ENCODE peak calls at places on chromosome 4, in five cellular contexts. G is HepG2, S is upper lobe of left lung, L is K562, N is GM12878. Y is an unnamed sample. For H3K36me3, the result is how much of the 10 kb centered on the place peaks cover.

GRCh38 chr4:135371137-135371536 is 1169.5 kb upstream of the PABPC4L start:
- ATAC-seq in G (peak), S (no peak), L (no peak), N (peak), Y (no peak)

GRCh38 chr4:173415092-173415491 is 16.2 kb upstream of the SCRG1 start:
- ATAC-seq in G (no peak), S (no peak), L (no peak), N (no peak), Y (peak)

GRCh38 chr4:139764192-139764591 is 98.6 kb downstream of the MGST2 start:
- ATAC-seq in G (no peak), S (no peak), L (no peak), N (no peak), Y (peak)

GRCh38 chr4:93658443-93658842 is 170.1 kb upstream of the ATOH1 start:
- ATAC-seq in G (no peak), S (no peak), L (no peak), N (peak), Y (no peak)

GRCh38 chr4:11436084-11436483 is 7.4 kb upstream of the HS3ST1 start:
- ATAC-seq in G (no peak), S (no peak), L (no peak), N (peak), Y (no peak)

GRCh38 chr4:173578956-173579355 is 48.9 kb upstream of the HAND2 start:
- ATAC-seq in G (no peak), S (no peak), L (no peak), N (no peak), Y (no peak)

GRCh38 chr4:139718833-139719232 is 53.2 kb downstream of the MGST2 start:
- ATAC-seq in G (peak), S (no peak), L (no peak), N (no peak), Y (no peak)

GRCh38 chr4:79248610-79249009 is 77.3 kb downstream of the NAA11 start:
- ATAC-seq in G (no peak), S (no peak), L (no peak), N (peak), Y (no peak)

GRCh38 chr4:88018471-88018870 is 11.0 kb downstream of the PKD2 start:
- ATAC-seq in G (no peak), S (no peak), L (peak), N (no peak), Y (peak)

GRCh38 chr4:7096264-7096663 is 28.4 kb upstream of the GRPEL1 start:
- ATAC-seq in G (no peak), S (no peak), L (no peak), N (no peak), Y (no peak)

GRCh38 chr4:129364747-129365452 is 268.9 kb downstream of the C4orf33 start:
- ATAC-seq in G (no peak), S (no peak), L (no peak), N (no peak), Y (no peak)

GRCh38 chr4:121073672-121074386 is 1.5 kb upstream of the NDNF start:
- ATAC-seq in G (no peak), S (peak), L (no peak), N (no peak), Y (no peak)

GRCh38 chr4:105780176-105780575 is 71.6 kb downstream of the GSTCD start:
- ATAC-seq in G (no peak), S (no peak), L (no peak), N (no peak), Y (no peak)

GRCh38 chr4:88792268-88792781 is 94.7 kb upstream of the NAP1L5 start:
- ATAC-seq in G (no peak), S (peak), L (no peak), N (peak), Y (peak)

GRCh38 chr4:1364748-1365147 is 17.7 kb downstream of the UVSSA start:
- ATAC-seq in G (no peak), S (no peak), L (no peak), N (no peak), Y (no peak)

GRCh38 chr4:186264660-186265059 is 1.3 kb upstream of the F11 start:
- ATAC-seq in G (no peak), S (no peak), L (peak), N (no peak), Y (no peak)

GRCh38 chr4:75194180-75194579 is 261.3 kb downstream of the PARM1 start:
- ATAC-seq in G (no peak), S (no peak), L (no peak), N (no peak), Y (no peak)

GRCh38 chr4:180058731-180059215 is 2184.4 kb upstream of the TENM3 start:
- ATAC-seq in G (peak), S (no peak), L (no peak), N (peak), Y (peak)

GRCh38 chr4:140110542-140110941 is 43.4 kb downstream of the MAML3 start:
- ATAC-seq in G (no peak), S (no peak), L (no peak), N (no peak), Y (no peak)

GRCh38 chr4:174156239-174156826 is 127.1 kb downstream of the FBXO8 start:
- ATAC-seq in G (peak), S (no peak), L (peak), N (peak), Y (peak)

GRCh38 chr4:37471971-37472370 is 214.2 kb downstream of the RELL1 start:
- ATAC-seq in G (no peak), S (peak), L (no peak), N (no peak), Y (no peak)

GRCh38 chr4:80049813-80050534 is 23.1 kb downstream of the ANTXR2 start:
- ATAC-seq in G (no peak), S (no peak), L (no peak), N (no peak), Y (peak)

GRCh38 chr4:5801696-5802095 is 90.7 kb downstream of the EVC start:
- ATAC-seq in G (no peak), S (no peak), L (no peak), N (no peak), Y (no peak)

GRCh38 chr4:82394896-82395295 is 21.1 kb upstream of the HNRNPD start:
- ATAC-seq in G (peak), S (no peak), L (peak), N (no peak), Y (no peak)

GRCh38 chr4:8306511-8307021 is 37.0 kb downstream of the HTRA3 start:
- ATAC-seq in G (no peak), S (no peak), L (no peak), N (no peak), Y (no peak)

GRCh38 chr4:153950100-153950979 is 161.5 kb upstream of the SFRP2 start:
- ATAC-seq in G (peak), S (no peak), L (peak), N (no peak), Y (no peak)

GRCh38 chr4:36230523-36230922 is 13.8 kb downstream of the ARAP2 start:
- ATAC-seq in G (no peak), S (no peak), L (no peak), N (no peak), Y (no peak)

GRCh38 chr4:169314906-169315305 is 44.1 kb upstream of the SH3RF1 start:
- ATAC-seq in G (peak), S (no peak), L (no peak), N (no peak), Y (peak)

GRCh38 chr4:53861856-53862610 is 202.4 kb downstream of the CHIC2 start:
- ATAC-seq in G (no peak), S (no peak), L (no peak), N (no peak), Y (peak)

GRCh38 chr4:94548571-94548970 is 96.8 kb downstream of the PDLIM5 start:
- ATAC-seq in G (peak), S (peak), L (peak), N (peak), Y (peak)

GRCh38 chr4:11597506-11597905 is 168.8 kb upstream of the HS3ST1 start:
- ATAC-seq in G (no peak), S (no peak), L (no peak), N (no peak), Y (no peak)

GRCh38 chr4:26452565-26453531 is 37.4 kb downstream of the CCKAR start:
- ATAC-seq in G (peak), S (no peak), L (no peak), N (no peak), Y (no peak)

GRCh38 chr4:105936901-105937300 is 41.6 kb downstream of the NPNT start:
- ATAC-seq in G (no peak), S (no peak), L (no peak), N (no peak), Y (no peak)

GRCh38 chr4:38055566-38055965 is 95.4 kb downstream of the PTTG2 start:
- ATAC-seq in G (peak), S (peak), L (peak), N (no peak), Y (peak)

GRCh38 chr4:153371835-153372234 is 27.3 kb downstream of the MND1 start:
- ATAC-seq in G (no peak), S (no peak), L (no peak), N (no peak), Y (no peak)

GRCh38 chr4:73705056-73705432 is 35.3 kb upstream of the CXCL8 start:
- ATAC-seq in G (no peak), S (no peak), L (no peak), N (no peak), Y (peak)
- TF ChIP-seq EP300 in G (no peak), S (no peak), L (no peak), N (no peak), Y (no peak)

GRCh38 chr4:39452153-39452859 is 6.4 kb downstream of the RPL9 start:
- ATAC-seq in G (peak), S (no peak), L (peak), N (no peak), Y (no peak)
- H3K36me3 ChIP-seq in G (under half), S (half or more), L (half or more), N (under half), Y (half or more)

GRCh38 chr4:21979196-21979595 is 30.6 kb upstream of the KCNIP4 start:
- ATAC-seq in G (no peak), S (no peak), L (no peak), N (no peak), Y (no peak)

GRCh38 chr4:21976166-21976565 is 27.6 kb upstream of the KCNIP4 start:
- ATAC-seq in G (no peak), S (no peak), L (no peak), N (no peak), Y (no peak)

GRCh38 chr4:21973850-21974249 is 25.3 kb upstream of the KCNIP4 start:
- ATAC-seq in G (no peak), S (no peak), L (no peak), N (no peak), Y (no peak)
- TF ChIP-seq EP300 in G (no peak), S (no peak), L (no peak), N (no peak), Y (no peak)

DNA sequence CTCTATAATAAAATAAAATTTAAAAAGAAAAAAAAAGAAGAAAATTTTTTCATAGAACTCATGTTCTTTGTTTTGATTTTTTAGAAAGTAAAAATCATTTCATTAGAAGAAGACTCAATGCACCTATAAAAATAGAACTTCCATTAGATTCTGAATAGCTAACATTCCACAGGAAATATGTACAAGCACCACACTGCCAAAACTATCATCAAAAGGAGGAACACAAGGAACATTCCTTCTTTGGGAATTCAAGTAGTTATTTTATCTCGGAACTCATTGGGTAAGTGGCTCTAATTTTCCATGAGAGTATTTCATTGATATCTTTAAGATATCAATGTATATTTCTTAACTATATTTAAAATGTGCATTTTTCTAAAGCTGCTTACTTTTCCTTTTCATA is 157.6 kb downstream of the CAMK2D start:
- ATAC-seq in G (no peak), S (no peak), L (no peak), N (no peak), Y (no peak)
- H3K36me3 ChIP-seq in G (under half), S (under half), L (under half), N (under half), Y (under half)

GRCh38 chr4:23225024-23225423 is 532.3 kb downstream of the GBA3 start:
- ATAC-seq in G (no peak), S (no peak), L (no peak), N (no peak), Y (no peak)

GRCh38 chr4:23225564-23225963 is 532.8 kb downstream of the GBA3 start:
- ATAC-seq in G (no peak), S (no peak), L (no peak), N (no peak), Y (no peak)

GRCh38 chr4:23219779-23220408 is 527.2 kb downstream of the GBA3 start:
- ATAC-seq in G (no peak), S (no peak), L (no peak), N (no peak), Y (no peak)
- TF ChIP-seq EP300 in G (no peak), S (no peak), L (no peak), N (no peak), Y (no peak)

GRCh38 chr4:102599887-102600286 is 98.7 kb downstream of the NFKB1 start:
- ATAC-seq in G (no peak), S (no peak), L (no peak), N (no peak), Y (no peak)

GRCh38 chr4:102604222-102604940 is 103.2 kb downstream of the NFKB1 start:
- ATAC-seq in G (no peak), S (no peak), L (no peak), N (no peak), Y (no peak)

GRCh38 chr4:102600689-102601088 is 99.5 kb downstream of the NFKB1 start:
- ATAC-seq in G (no peak), S (no peak), L (no peak), N (no peak), Y (no peak)

GRCh38 chr4:102599455-102599854 is 98.3 kb downstream of the NFKB1 start:
- ATAC-seq in G (no peak), S (no peak), L (no peak), N (peak), Y (no peak)

GRCh38 chr4:102601586-102602227 is 100.5 kb downstream of the NFKB1 start:
- ATAC-seq in G (no peak), S (no peak), L (no peak), N (no peak), Y (no peak)
- H3K36me3 ChIP-seq in G (under half), S (under half), L (under half), N (under half), Y (half or more)

DNA sequence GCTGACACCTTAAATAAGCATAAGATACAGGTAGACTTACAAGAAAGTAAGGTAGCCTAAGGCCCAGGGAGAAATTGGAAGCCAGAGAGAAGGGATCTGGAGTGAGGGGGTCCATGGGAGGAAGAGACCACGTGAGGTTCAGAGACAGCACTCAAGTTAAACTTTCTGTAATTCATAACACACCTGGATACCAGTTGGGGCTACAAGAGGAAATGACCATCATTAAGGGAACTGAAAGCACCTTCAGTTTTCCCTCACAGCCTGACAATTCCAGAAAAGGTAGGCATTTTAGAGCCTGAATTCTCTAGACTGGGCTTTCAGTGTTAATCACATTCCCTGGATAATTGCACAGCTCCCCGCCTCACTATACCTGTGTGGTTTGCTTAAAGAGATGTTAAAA is 355.5 kb downstream of the FBXW7 start:
- ATAC-seq in G (no peak), S (no peak), L (no peak), N (no peak), Y (no peak)
- TF ChIP-seq EP300 in G (no peak), S (no peak), L (no peak), N (no peak), Y (no peak)

Y was measured in gastroesophageal sphincter.